ENCODE peak calls at places on chromosomes 1 and 21, in eight cellular contexts. One of them, this sample, is unnamed.

GRCh38 chr1:26391450-26391849 is 18.9 kb upstream of the ZNF683 start:
- DNase-seq in Calu3: peak
- DNase-seq in left ventricle myocardium inferior: no peak
- DNase-seq in uterus: no peak
- DNase-seq in hepatocyte: no peak
- DNase-seq in natural killer cell: peak
- DNase-seq in fibroblast of lung: peak
- DNase-seq in pancreas: no peak
- DNase-seq in this sample: no peak

GRCh38 chr1:185499986-185500626 is 183.1 kb upstream of the IVNS1ABP start:
- DNase-seq in natural killer cell: no peak
- DNase-seq in left ventricle myocardium inferior: no peak
- DNase-seq in pancreas: no peak
- DNase-seq in Calu3: no peak
- DNase-seq in uterus: no peak
- DNase-seq in fibroblast of lung: peak
- DNase-seq in hepatocyte: no peak
- DNase-seq in this sample: no peak

GRCh38 chr1:8396912-8397406 is 79.0 kb downstream of the SLC45A1 start:
- DNase-seq in pancreas: no peak
- DNase-seq in natural killer cell: no peak
- DNase-seq in uterus: no peak
- DNase-seq in fibroblast of lung: peak
- DNase-seq in hepatocyte: peak
- DNase-seq in Calu3: no peak
- DNase-seq in left ventricle myocardium inferior: no peak
- DNase-seq in this sample: no peak

GRCh38 chr21:34765619-34766018 is 96.8 kb downstream of the CLIC6 start:
- DNase-seq in Calu3: no peak
- DNase-seq in left ventricle myocardium inferior: no peak
- DNase-seq in pancreas: no peak
- DNase-seq in fibroblast of lung: no peak
- DNase-seq in hepatocyte: no peak
- DNase-seq in uterus: no peak
- DNase-seq in natural killer cell: no peak
- DNase-seq in this sample: no peak

GRCh38 chr1:100353988-100354387 is 1.7 kb downstream of the CDC14A start:
- DNase-seq in fibroblast of lung: no peak
- DNase-seq in hepatocyte: peak
- DNase-seq in natural killer cell: no peak
- DNase-seq in left ventricle myocardium inferior: no peak
- DNase-seq in pancreas: no peak
- DNase-seq in Calu3: peak
- DNase-seq in uterus: no peak
- DNase-seq in this sample: no peak

GRCh38 chr1:28172690-28173150 is 3.8 kb downstream of the PTAFR start:
- DNase-seq in pancreas: no peak
- DNase-seq in left ventricle myocardium inferior: no peak
- DNase-seq in natural killer cell: no peak
- DNase-seq in uterus: no peak
- DNase-seq in fibroblast of lung: peak
- DNase-seq in hepatocyte: peak
- DNase-seq in Calu3: no peak
- DNase-seq in this sample: peak

GRCh38 chr1:206544562-206545257 is 37.4 kb downstream of the RASSF5 start:
- DNase-seq in natural killer cell: peak
- DNase-seq in pancreas: peak
- DNase-seq in left ventricle myocardium inferior: peak
- DNase-seq in fibroblast of lung: peak
- DNase-seq in hepatocyte: peak
- DNase-seq in Calu3: peak
- DNase-seq in uterus: peak
- DNase-seq in this sample: peak

GRCh38 chr21:39715804-39716397 is 29.1 kb upstream of the IGSF5 start:
- DNase-seq in left ventricle myocardium inferior: peak
- DNase-seq in pancreas: no peak
- DNase-seq in natural killer cell: peak
- DNase-seq in Calu3: peak
- DNase-seq in hepatocyte: peak
- DNase-seq in uterus: peak
- DNase-seq in fibroblast of lung: peak
- DNase-seq in this sample: no peak

GRCh38 chr1:92599184-92599583 is 112.5 kb upstream of the GFI1 start:
- DNase-seq in fibroblast of lung: peak
- DNase-seq in Calu3: no peak
- DNase-seq in hepatocyte: peak
- DNase-seq in natural killer cell: no peak
- DNase-seq in pancreas: no peak
- DNase-seq in left ventricle myocardium inferior: no peak
- DNase-seq in uterus: no peak
- DNase-seq in this sample: no peak

GRCh38 chr1:191174298-191174697 is 696.6 kb upstream of the BRINP3 start:
- DNase-seq in fibroblast of lung: peak
- DNase-seq in natural killer cell: no peak
- DNase-seq in pancreas: no peak
- DNase-seq in left ventricle myocardium inferior: no peak
- DNase-seq in uterus: no peak
- DNase-seq in hepatocyte: no peak
- DNase-seq in Calu3: no peak
- DNase-seq in this sample: no peak

GRCh38 chr1:79043506-79043905 is 37.0 kb upstream of the ADGRL4 start:
- DNase-seq in Calu3: no peak
- DNase-seq in left ventricle myocardium inferior: no peak
- DNase-seq in fibroblast of lung: peak
- DNase-seq in uterus: no peak
- DNase-seq in hepatocyte: no peak
- DNase-seq in natural killer cell: no peak
- DNase-seq in pancreas: no peak
- DNase-seq in this sample: no peak

GRCh38 chr1:222370911-222371717 is 176.8 kb downstream of the HHIPL2 start:
- DNase-seq in hepatocyte: no peak
- DNase-seq in Calu3: no peak
- DNase-seq in pancreas: no peak
- DNase-seq in left ventricle myocardium inferior: no peak
- DNase-seq in uterus: no peak
- DNase-seq in fibroblast of lung: peak
- DNase-seq in natural killer cell: no peak
- DNase-seq in this sample: no peak

GRCh38 chr1:2132222-2133038 is 62.1 kb downstream of the FAAP20 start:
- DNase-seq in fibroblast of lung: peak
- DNase-seq in uterus: peak
- DNase-seq in hepatocyte: peak
- DNase-seq in left ventricle myocardium inferior: peak
- DNase-seq in natural killer cell: no peak
- DNase-seq in Calu3: no peak
- DNase-seq in pancreas: no peak
- DNase-seq in this sample: no peak

GRCh38 chr1:246139745-246140182 is 367.3 kb downstream of the SMYD3 start:
- DNase-seq in pancreas: no peak
- DNase-seq in hepatocyte: no peak
- DNase-seq in uterus: no peak
- DNase-seq in Calu3: peak
- DNase-seq in fibroblast of lung: peak
- DNase-seq in natural killer cell: no peak
- DNase-seq in left ventricle myocardium inferior: no peak
- DNase-seq in this sample: no peak

GRCh38 chr21:15978158-15978805 is 248.5 kb downstream of the USP25 start:
- DNase-seq in fibroblast of lung: no peak
- DNase-seq in pancreas: no peak
- DNase-seq in left ventricle myocardium inferior: no peak
- DNase-seq in uterus: no peak
- DNase-seq in Calu3: no peak
- DNase-seq in natural killer cell: no peak
- DNase-seq in hepatocyte: no peak
- DNase-seq in this sample: no peak

GRCh38 chr1:158353333-158354038 is at the start of gene CD1E:
- DNase-seq in uterus: no peak
- DNase-seq in hepatocyte: no peak
- DNase-seq in Calu3: no peak
- DNase-seq in fibroblast of lung: no peak
- DNase-seq in pancreas: no peak
- DNase-seq in natural killer cell: no peak
- DNase-seq in left ventricle myocardium inferior: no peak
- DNase-seq in this sample: no peak

GRCh38 chr1:182054698-182055326 is 6.7 kb downstream of the ZNF648 start:
- DNase-seq in pancreas: no peak
- DNase-seq in left ventricle myocardium inferior: no peak
- DNase-seq in natural killer cell: no peak
- DNase-seq in uterus: no peak
- DNase-seq in hepatocyte: peak
- DNase-seq in Calu3: peak
- DNase-seq in fibroblast of lung: peak
- DNase-seq in this sample: no peak

GRCh38 chr1:188170446-188170845 is 1341.7 kb downstream of the PLA2G4A start:
- DNase-seq in uterus: no peak
- DNase-seq in fibroblast of lung: no peak
- DNase-seq in hepatocyte: no peak
- DNase-seq in Calu3: no peak
- DNase-seq in left ventricle myocardium inferior: no peak
- DNase-seq in pancreas: no peak
- DNase-seq in natural killer cell: no peak
- DNase-seq in this sample: no peak

GRCh38 chr1:7541629-7542028 is 229.5 kb upstream of the VAMP3 start:
- DNase-seq in fibroblast of lung: peak
- DNase-seq in pancreas: no peak
- DNase-seq in natural killer cell: no peak
- DNase-seq in hepatocyte: peak
- DNase-seq in uterus: no peak
- DNase-seq in Calu3: no peak
- DNase-seq in left ventricle myocardium inferior: no peak
- DNase-seq in this sample: no peak

GRCh38 chr1:180278791-180279432 is 48.8 kb downstream of the LHX4 start:
- DNase-seq in hepatocyte: no peak
- DNase-seq in natural killer cell: no peak
- DNase-seq in pancreas: no peak
- DNase-seq in Calu3: no peak
- DNase-seq in fibroblast of lung: no peak
- DNase-seq in uterus: no peak
- DNase-seq in left ventricle myocardium inferior: no peak
- DNase-seq in this sample: no peak

GRCh38 chr1:115166531-115167091 is 77.3 kb upstream of the TSPAN2 start:
- DNase-seq in pancreas: no peak
- DNase-seq in uterus: no peak
- DNase-seq in left ventricle myocardium inferior: no peak
- DNase-seq in fibroblast of lung: peak
- DNase-seq in hepatocyte: no peak
- DNase-seq in Calu3: no peak
- DNase-seq in natural killer cell: no peak
- DNase-seq in this sample: no peak

DNA sequence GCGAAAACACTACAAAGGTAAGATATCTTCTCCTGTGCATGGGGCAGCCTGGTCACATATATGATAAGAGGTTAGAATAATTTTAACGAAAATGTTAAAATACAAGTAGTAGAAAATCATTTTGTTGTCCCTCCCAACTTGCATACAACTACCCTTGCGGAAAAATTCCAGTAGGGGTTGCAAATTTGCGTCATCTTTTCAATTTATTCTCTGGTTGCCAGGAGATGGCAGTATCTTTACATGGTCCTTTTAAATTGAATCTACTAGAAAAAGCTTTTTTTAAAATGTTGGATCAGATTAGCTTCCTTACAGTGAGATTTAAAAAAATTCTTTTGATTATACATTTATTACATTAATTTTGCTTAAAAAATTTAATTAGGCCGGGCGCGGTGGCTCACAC is 10.9 kb downstream of the S100PBP start:
- DNase-seq in pancreas: no peak
- DNase-seq in fibroblast of lung: peak
- DNase-seq in hepatocyte: peak
- DNase-seq in natural killer cell: no peak
- DNase-seq in left ventricle myocardium inferior: no peak
- DNase-seq in Calu3: no peak
- DNase-seq in uterus: no peak
- DNase-seq in this sample: no peak
- TF ChIP-seq CTCF in pancreas: no peak
- TF ChIP-seq CTCF in fibroblast of lung: no peak
- TF ChIP-seq CTCF in hepatocyte: peak
- TF ChIP-seq CTCF in natural killer cell: no peak
- TF ChIP-seq CTCF in left ventricle myocardium inferior: peak
- TF ChIP-seq CTCF in Calu3: peak
- TF ChIP-seq CTCF in uterus: no peak
- TF ChIP-seq CTCF in this sample: no peak

GRCh38 chr1:232057896-232058274 is 431.3 kb downstream of the DISC1 start:
- DNase-seq in uterus: no peak
- DNase-seq in pancreas: no peak
- DNase-seq in fibroblast of lung: no peak
- DNase-seq in left ventricle myocardium inferior: no peak
- DNase-seq in hepatocyte: peak
- DNase-seq in natural killer cell: no peak
- DNase-seq in Calu3: no peak
- DNase-seq in this sample: no peak
- TF ChIP-seq CTCF in uterus: no peak
- TF ChIP-seq CTCF in pancreas: no peak
- TF ChIP-seq CTCF in fibroblast of lung: no peak
- TF ChIP-seq CTCF in left ventricle myocardium inferior: no peak
- TF ChIP-seq CTCF in hepatocyte: no peak
- TF ChIP-seq CTCF in natural killer cell: no peak
- TF ChIP-seq CTCF in Calu3: no peak
- TF ChIP-seq CTCF in this sample: no peak

GRCh38 chr1:156852414-156852874 is 6.5 kb downstream of the INSRR start:
- DNase-seq in hepatocyte: no peak
- DNase-seq in uterus: peak
- DNase-seq in pancreas: peak
- DNase-seq in fibroblast of lung: peak
- DNase-seq in left ventricle myocardium inferior: peak
- DNase-seq in Calu3: no peak
- DNase-seq in natural killer cell: no peak
- DNase-seq in this sample: no peak

GRCh38 chr1:156851779-156852413 is 7.0 kb downstream of the INSRR start:
- DNase-seq in left ventricle myocardium inferior: peak
- DNase-seq in natural killer cell: no peak
- DNase-seq in fibroblast of lung: no peak
- DNase-seq in hepatocyte: no peak
- DNase-seq in Calu3: no peak
- DNase-seq in uterus: no peak
- DNase-seq in pancreas: peak
- DNase-seq in this sample: no peak

GRCh38 chr1:156853761-156854160 is 5.2 kb downstream of the INSRR start:
- DNase-seq in fibroblast of lung: no peak
- DNase-seq in pancreas: no peak
- DNase-seq in hepatocyte: no peak
- DNase-seq in Calu3: no peak
- DNase-seq in natural killer cell: no peak
- DNase-seq in left ventricle myocardium inferior: no peak
- DNase-seq in uterus: no peak
- DNase-seq in this sample: no peak

GRCh38 chr1:156856282-156856785 is 2.6 kb downstream of the INSRR start:
- DNase-seq in hepatocyte: no peak
- DNase-seq in Calu3: no peak
- DNase-seq in left ventricle myocardium inferior: no peak
- DNase-seq in natural killer cell: no peak
- DNase-seq in pancreas: no peak
- DNase-seq in uterus: no peak
- DNase-seq in fibroblast of lung: no peak
- DNase-seq in this sample: no peak

GRCh38 chr1:156854634-156855033 is 4.3 kb downstream of the INSRR start:
- DNase-seq in uterus: no peak
- DNase-seq in natural killer cell: no peak
- DNase-seq in hepatocyte: no peak
- DNase-seq in left ventricle myocardium inferior: no peak
- DNase-seq in pancreas: no peak
- DNase-seq in fibroblast of lung: no peak
- DNase-seq in Calu3: no peak
- DNase-seq in this sample: no peak
- TF ChIP-seq CTCF in uterus: no peak
- TF ChIP-seq CTCF in natural killer cell: no peak
- TF ChIP-seq CTCF in hepatocyte: no peak
- TF ChIP-seq CTCF in left ventricle myocardium inferior: no peak
- TF ChIP-seq CTCF in pancreas: no peak
- TF ChIP-seq CTCF in fibroblast of lung: no peak
- TF ChIP-seq CTCF in Calu3: no peak
- TF ChIP-seq CTCF in this sample: no peak

GRCh38 chr1:235907897-235908240 is 41.2 kb upstream of the LYST start:
- DNase-seq in left ventricle myocardium inferior: no peak
- DNase-seq in pancreas: no peak
- DNase-seq in uterus: no peak
- DNase-seq in Calu3: no peak
- DNase-seq in fibroblast of lung: no peak
- DNase-seq in natural killer cell: no peak
- DNase-seq in hepatocyte: no peak
- DNase-seq in this sample: no peak
- TF ChIP-seq CTCF in left ventricle myocardium inferior: no peak
- TF ChIP-seq CTCF in pancreas: no peak
- TF ChIP-seq CTCF in uterus: no peak
- TF ChIP-seq CTCF in Calu3: no peak
- TF ChIP-seq CTCF in fibroblast of lung: no peak
- TF ChIP-seq CTCF in natural killer cell: no peak
- TF ChIP-seq CTCF in hepatocyte: no peak
- TF ChIP-seq CTCF in this sample: no peak